ENCODE peak calls at places on chromosomes 5 and 9, in nine cellular contexts. Q is A549, M is heart left ventricle, N is fibroblast of villous mesenchyme, K is AG04449, L is suprapubic skin, P is right lobe of liver, I is neural progenitor cell, T is uterus. E is an unnamed sample.

GRCh38 chr5:170520319-170520718 is 16.5 kb downstream of the KCNIP1 start:
- DNase-seq in Q (no peak), M (no peak), N (no peak), K (no peak), L (no peak), P (no peak), I (no peak), T (no peak), E (no peak)

GRCh38 chr5:131193106-131193505 is 22.4 kb downstream of the LYRM7 start:
- DNase-seq in Q (no peak), M (no peak), N (no peak), K (no peak), L (no peak), P (no peak), I (no peak), T (no peak), E (no peak)

GRCh38 chr9:5762421-5762820 is 70.5 kb downstream of the ERMP1 start:
- DNase-seq in Q (no peak), M (no peak), N (no peak), K (no peak), L (no peak), P (no peak), I (no peak), T (no peak), E (no peak)

GRCh38 chr9:132881826-132882225 is 3.1 kb downstream of the SPACA9 start:
- DNase-seq in Q (no peak), M (no peak), N (no peak), K (no peak), L (no peak), P (no peak), I (no peak), T (no peak), E (no peak)

GRCh38 chr5:163967273-163967672 is 461.9 kb downstream of the MAT2B start:
- DNase-seq in Q (no peak), M (no peak), N (no peak), K (no peak), L (no peak), P (no peak), I (no peak), T (no peak), E (no peak)

GRCh38 chr9:97237951-97238851 is 69.3 kb upstream of the CCDC180 start:
- DNase-seq in Q (peak), M (peak), N (peak), K (no peak), L (peak), P (peak), I (peak), T (peak), E (peak)

GRCh38 chr9:4955836-4956235 is 29.2 kb upstream of the JAK2 start:
- DNase-seq in Q (peak), M (no peak), N (no peak), K (no peak), L (no peak), P (no peak), I (no peak), T (no peak), E (no peak)

GRCh38 chr5:61051267-61051666 is 106.3 kb downstream of the NDUFAF2 start:
- DNase-seq in Q (no peak), M (no peak), N (peak), K (no peak), L (no peak), P (no peak), I (no peak), T (no peak), E (peak)

GRCh38 chr9:131442351-131442750 is 48.5 kb downstream of the PRRC2B start:
- DNase-seq in Q (no peak), M (no peak), N (no peak), K (no peak), L (no peak), P (peak), I (no peak), T (no peak), E (no peak)

GRCh38 chr5:36240779-36241635 is 718 bp downstream of the NADK2 start:
- DNase-seq in Q (peak), M (peak), N (peak), K (no peak), L (peak), P (peak), I (peak), T (peak), E (no peak)

GRCh38 chr9:30524311-30524710 is 1860.1 kb upstream of the ACO1 start:
- DNase-seq in Q (no peak), M (no peak), N (no peak), K (no peak), L (no peak), P (no peak), I (no peak), T (no peak), E (no peak)

GRCh38 chr5:91110709-91111108 is 272.4 kb downstream of the ARRDC3 start:
- DNase-seq in Q (no peak), M (no peak), N (peak), K (peak), L (no peak), P (no peak), I (no peak), T (peak), E (peak)

GRCh38 chr5:179734536-179735164 is 2.0 kb downstream of the MAML1 start:
- DNase-seq in Q (no peak), M (no peak), N (no peak), K (no peak), L (no peak), P (peak), I (no peak), T (no peak), E (no peak)
- H3K4me3 ChIP-seq in Q (peak), M (no peak), N (peak), K (peak), L (peak), P (no peak), I (peak), T (no peak), E (peak)

DNA sequence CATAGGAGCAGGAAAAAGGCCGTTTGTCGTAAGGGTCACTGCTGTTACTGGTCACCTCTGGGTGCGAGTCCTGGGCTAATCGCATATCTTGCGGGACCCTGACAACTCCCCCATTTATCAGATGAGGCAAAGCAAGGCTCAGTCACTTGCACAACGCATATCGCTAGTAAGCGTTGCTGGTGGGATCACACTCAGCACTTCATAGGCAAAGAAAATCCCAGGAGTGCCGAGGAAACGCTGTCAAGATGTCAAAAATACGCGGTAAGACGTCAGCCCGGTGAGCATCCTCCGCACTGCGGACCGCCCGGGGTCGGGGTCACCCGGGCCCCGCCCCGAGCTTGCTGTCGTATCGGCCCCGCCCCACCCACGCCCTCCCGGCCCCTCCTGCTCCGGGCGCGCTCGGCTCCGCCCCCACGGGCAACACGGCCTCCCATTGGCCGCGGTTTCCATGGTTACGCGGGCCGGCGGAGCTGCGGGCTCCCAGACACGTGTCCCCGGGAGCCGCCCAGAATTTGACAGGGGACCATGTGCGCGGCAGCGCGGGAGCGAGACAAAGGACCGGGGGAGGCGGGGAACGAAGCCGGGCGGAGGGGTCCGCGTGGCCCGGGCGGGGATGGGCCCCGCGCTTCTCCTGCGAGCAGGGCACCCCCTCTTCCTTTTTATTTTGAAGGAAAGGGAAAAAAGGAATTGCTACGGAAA is 80.2 kb upstream of the IER5L start:
- DNase-seq in Q (peak), M (peak), N (peak), K (no peak), L (peak), P (peak), I (peak), T (peak), E (peak)
- H3K4me3 ChIP-seq in Q (peak), M (no peak), N (peak), K (peak), L (peak), P (no peak), I (peak), T (peak), E (peak)

GRCh38 chr9:99515874-99516656 is 294.0 kb downstream of the SEC61B start:
- DNase-seq in Q (no peak), M (no peak), N (no peak), K (no peak), L (no peak), P (no peak), I (peak), T (no peak), E (no peak)
- H3K4me3 ChIP-seq in Q (no peak), M (no peak), N (no peak), K (no peak), L (no peak), P (no peak), I (no peak), T (no peak), E (no peak)

DNA sequence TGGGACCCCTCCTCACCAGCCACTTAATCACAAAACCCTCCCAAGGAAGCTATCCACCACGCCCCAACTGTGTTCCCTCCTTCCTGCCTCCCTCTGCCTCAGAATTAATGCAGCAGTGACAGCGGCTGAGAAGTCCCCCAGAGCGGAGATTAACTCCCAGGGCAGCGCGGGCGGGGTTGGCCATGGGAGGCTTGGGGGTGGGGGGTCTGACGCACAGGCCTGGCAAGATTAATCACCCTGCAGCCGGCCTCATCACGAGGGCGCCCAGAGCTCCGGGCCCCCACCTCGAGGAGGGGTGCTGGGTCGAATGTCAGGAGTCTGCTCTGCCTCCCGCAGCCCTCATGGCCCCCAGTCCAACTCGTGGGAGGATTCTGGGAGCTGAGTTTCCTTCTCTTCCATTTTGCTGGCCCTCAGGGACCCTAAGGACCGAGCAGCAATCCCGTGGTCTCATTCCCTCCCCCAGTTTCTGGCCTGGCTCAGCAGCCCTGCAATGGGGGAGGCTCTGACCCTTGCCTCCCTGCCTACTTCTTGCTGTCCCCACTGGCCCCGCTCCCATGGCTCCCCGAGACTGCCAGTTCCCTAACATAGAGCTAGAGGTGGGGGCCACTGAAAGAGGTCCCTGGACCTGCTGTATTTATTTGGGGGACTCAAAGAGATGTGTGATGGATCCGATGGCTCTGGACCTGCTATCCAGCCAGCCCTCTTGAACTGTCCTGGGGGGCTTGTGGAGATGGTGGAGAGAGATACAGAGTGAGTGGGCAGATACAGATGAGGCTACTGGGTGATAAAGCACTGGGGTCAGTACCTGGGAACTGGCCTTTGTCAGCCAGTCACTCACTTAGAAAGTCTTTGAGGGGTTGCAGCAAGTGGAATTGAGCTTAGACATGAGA is 42.5 kb downstream of the CXXC5 start:
- DNase-seq in Q (no peak), M (no peak), N (peak), K (no peak), L (no peak), P (no peak), I (peak), T (peak), E (peak)
- H3K4me3 ChIP-seq in Q (no peak), M (no peak), N (no peak), K (no peak), L (no peak), P (no peak), I (no peak), T (no peak), E (no peak)

DNA sequence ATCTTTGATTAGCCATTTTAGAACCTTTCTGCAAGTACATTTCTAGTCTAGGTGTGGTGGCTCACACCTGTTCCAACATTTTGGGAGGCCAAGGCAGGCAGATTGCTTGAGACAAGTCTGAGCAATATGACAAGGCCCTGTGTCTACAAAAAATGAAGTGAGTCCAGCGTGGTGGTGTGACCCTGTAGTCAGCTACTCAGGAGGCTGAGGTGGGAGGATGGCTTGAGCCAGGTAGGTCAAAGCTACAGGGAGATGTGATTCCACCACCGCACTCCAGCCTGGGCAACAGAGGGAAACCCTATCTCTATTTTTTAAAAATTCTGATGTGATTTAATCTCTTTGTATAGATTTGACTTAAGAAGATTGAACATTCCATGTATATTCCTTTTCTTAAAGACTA is 95.7 kb upstream of the FAM120A start:
- DNase-seq in Q (no peak), M (no peak), N (no peak), K (no peak), L (no peak), P (no peak), I (no peak), T (no peak), E (no peak)
- H3K4me3 ChIP-seq in Q (no peak), M (no peak), N (no peak), K (no peak), L (no peak), P (no peak), I (no peak), T (no peak), E (no peak)

GRCh38 chr5:141811287-141812155 is 66.7 kb downstream of the PCDH1 start:
- DNase-seq in Q (peak), M (no peak), N (no peak), K (no peak), L (no peak), P (no peak), I (peak), T (no peak), E (no peak)

GRCh38 chr5:141810702-141811101 is 67.5 kb downstream of the PCDH1 start:
- DNase-seq in Q (no peak), M (no peak), N (no peak), K (no peak), L (no peak), P (no peak), I (no peak), T (no peak), E (no peak)

GRCh38 chr5:141815051-141815795 is 63.0 kb downstream of the PCDH1 start:
- DNase-seq in Q (no peak), M (no peak), N (no peak), K (no peak), L (no peak), P (no peak), I (no peak), T (no peak), E (no peak)

GRCh38 chr5:141814064-141814982 is 63.9 kb downstream of the PCDH1 start:
- DNase-seq in Q (peak), M (peak), N (peak), K (no peak), L (no peak), P (peak), I (peak), T (peak), E (no peak)

DNA sequence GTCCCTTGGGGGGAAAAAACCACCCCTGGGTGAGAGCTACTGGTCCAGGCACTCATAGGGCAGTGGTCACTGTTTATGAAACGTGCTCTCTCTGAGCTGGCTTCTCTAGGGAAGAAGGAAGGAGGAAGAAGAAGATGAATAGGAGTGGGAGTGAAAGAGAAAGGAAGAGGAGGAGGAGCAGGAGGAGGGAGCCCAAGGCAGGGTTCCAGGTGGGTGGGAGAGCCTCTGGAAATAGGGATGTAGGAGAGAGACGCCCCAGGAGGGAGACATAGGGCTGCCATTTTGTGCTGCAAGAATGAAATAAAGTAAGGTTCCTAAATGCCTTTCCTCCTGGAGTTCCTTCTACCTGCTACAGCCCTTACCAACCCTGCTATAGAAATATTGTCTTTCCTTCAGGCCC is 65.7 kb downstream of the PCDH1 start:
- DNase-seq in Q (no peak), M (no peak), N (no peak), K (no peak), L (no peak), P (no peak), I (no peak), T (no peak), E (no peak)
- H3K4me3 ChIP-seq in Q (no peak), M (no peak), N (no peak), K (no peak), L (no peak), P (no peak), I (no peak), T (no peak), E (no peak)

GRCh38 chr5:153489611-153490010 is 859 bp upstream of the GRIA1 start:
- DNase-seq in Q (no peak), M (no peak), N (no peak), K (no peak), L (no peak), P (no peak), I (no peak), T (no peak), E (peak)
- H3K4me3 ChIP-seq in Q (no peak), M (no peak), N (no peak), K (no peak), L (no peak), P (no peak), I (no peak), T (no peak), E (no peak)